ENCODE peak calls at places on chromosomes 12 and 14, in five cellular contexts. R, Q, U, Z and X are unnamed samples.

GRCh38 chr12:43861847-43862150 is 25.9 kb downstream of the TMEM117 start:
- DNase-seq in Z (no peak), R (no peak), Q (no peak), U (no peak), X (no peak)

GRCh38 chr12:28463396-28463795 is 273.1 kb downstream of the CCDC91 start:
- DNase-seq in Q (no peak), R (no peak), U (no peak), Z (no peak), X (no peak)

GRCh38 chr14:47715330-47715729 is 39.9 kb upstream of the MDGA2 start:
- DNase-seq in R (no peak), U (no peak), Q (no peak), Z (peak; percentile 12), X (no peak)

GRCh38 chr14:72715910-72716268 is 178.0 kb downstream of the DPF3 start:
- DNase-seq in R (peak; percentile 66), Z (no peak), U (no peak), Q (no peak), X (no peak)

GRCh38 chr12:99713946-99714520 is 66.5 kb downstream of the GARIN6 start:
- DNase-seq in Q (no peak), U (no peak), R (no peak), Z (no peak), X (no peak)

GRCh38 chr14:104885973-104886689 is 21.1 kb downstream of the CEP170B start:
- DNase-seq in U (no peak), Q (no peak), R (no peak), Z (no peak), X (no peak)

GRCh38 chr12:64299628-64300027 is 77.5 kb upstream of the KICS2 start:
- DNase-seq in U (no peak), Q (no peak), Z (no peak), R (no peak), X (no peak)

GRCh38 chr14:92093320-92093719 is 13.1 kb downstream of the ATXN3 start:
- DNase-seq in Z (no peak), U (no peak), R (no peak), Q (no peak), X (no peak)

GRCh38 chr14:95499354-95499750 is 17.1 kb downstream of the SYNE3 start:
- DNase-seq in Q (no peak), U (no peak), Z (no peak), R (no peak), X (no peak)

GRCh38 chr14:74867673-74868072 is 8.3 kb downstream of the PROX2 start:
- DNase-seq in U (peak; percentile 71), Q (no peak), R (no peak), Z (no peak), X (no peak)

GRCh38 chr14:37019488-37019887 is 152.9 kb downstream of the SLC25A21 start:
- DNase-seq in Z (no peak), R (no peak), Q (no peak), U (no peak), X (no peak)

GRCh38 chr12:108418162-108418561 is 79.1 kb upstream of the CMKLR1 start:
- DNase-seq in Z (no peak), U (no peak), Q (no peak), R (no peak), X (no peak)

GRCh38 chr12:106096376-106096775 is 42.4 kb downstream of the NUAK1 start:
- DNase-seq in U (peak; percentile 85), R (no peak), Q (no peak), Z (no peak), X (no peak)

GRCh38 chr12:16118586-16118985 is 158.9 kb downstream of the SLC15A5 start:
- DNase-seq in Z (no peak), Q (no peak), U (no peak), R (no peak), X (no peak)

GRCh38 chr14:85118274-85118673 is 411.7 kb upstream of the FLRT2 start:
- DNase-seq in Q (no peak), Z (no peak), U (no peak), R (no peak), X (no peak)

GRCh38 chr12:24436667-24437066 is 487.2 kb upstream of the SOX5 start:
- DNase-seq in U (no peak), R (no peak), Q (no peak), Z (no peak), X (no peak)

GRCh38 chr14:33414041-33414440 is 475.4 kb downstream of the NPAS3 start:
- DNase-seq in Q (no peak), U (no peak), R (no peak), Z (no peak), X (no peak)

GRCh38 chr14:90663680-90664079 is 152.6 kb downstream of the TTC7B start:
- DNase-seq in Z (no peak), U (no peak), R (no peak), Q (no peak), X (no peak)

GRCh38 chr14:35631071-35631805 is 97.3 kb downstream of the INSM2 start:
- DNase-seq in Q (no peak), R (no peak), U (no peak), Z (no peak), X (no peak)

GRCh38 chr14:81313775-81314429 is 86.2 kb downstream of the STON2 start:
- DNase-seq in U (no peak), Q (no peak), R (peak; percentile 39), Z (no peak), X (no peak)

GRCh38 chr12:113224955-113225354 is 3.7 kb downstream of the TPCN1 start:
- DNase-seq in R (no peak), Z (no peak), Q (no peak), U (no peak), X (no peak)

GRCh38 chr12:99966429-99966828 is 18.3 kb downstream of the ANKS1B start:
- DNase-seq in U (no peak), Q (no peak), Z (no peak), R (no peak), X (no peak)

GRCh38 chr12:123232472-123232806 is 502 bp downstream of the MPHOSPH9 start:
- DNase-seq in R (no peak), Q (no peak), U (no peak), Z (peak; percentile 12), X (no peak)

GRCh38 chr12:95788637-95789036 is 1.9 kb downstream of the NTN4 start:
- DNase-seq in Z (no peak), R (no peak), U (peak; percentile 77), Q (no peak), X (no peak)

GRCh38 chr14:64114166-64114565 is 180.0 kb downstream of the ESR2 start:
- DNase-seq in U (no peak), R (no peak), Z (no peak), Q (no peak), X (no peak)

GRCh38 chr12:52615208-52615868 is 3.0 kb downstream of the KRT73 start:
- DNase-seq in R (no peak), U (no peak), Q (no peak), Z (no peak), X (no peak)

GRCh38 chr14:97251423-97252155 is 454.4 kb downstream of the VRK1 start:
- DNase-seq in R (no peak), Z (no peak), U (no peak), Q (no peak), X (no peak)

GRCh38 chr12:121239704-121240420 is 29.9 kb downstream of the P2RX4 start:
- DNase-seq in Z (no peak), R (no peak), U (no peak), Q (no peak), X (no peak)

GRCh38 chr12:121238604-121239334 is 28.8 kb downstream of the P2RX4 start:
- DNase-seq in Z (no peak), Q (no peak), U (peak; percentile 24), R (no peak), X (no peak)

GRCh38 chr12:121240484-121241202 is 30.7 kb downstream of the P2RX4 start:
- DNase-seq in Z (no peak), Q (peak; percentile 78), U (no peak), R (peak; percentile 49), X (no peak)

GRCh38 chr12:121239335-121239678 is 29.4 kb downstream of the P2RX4 start:
- DNase-seq in U (no peak), Z (no peak), Q (no peak), R (no peak), X (no peak)

DNA sequence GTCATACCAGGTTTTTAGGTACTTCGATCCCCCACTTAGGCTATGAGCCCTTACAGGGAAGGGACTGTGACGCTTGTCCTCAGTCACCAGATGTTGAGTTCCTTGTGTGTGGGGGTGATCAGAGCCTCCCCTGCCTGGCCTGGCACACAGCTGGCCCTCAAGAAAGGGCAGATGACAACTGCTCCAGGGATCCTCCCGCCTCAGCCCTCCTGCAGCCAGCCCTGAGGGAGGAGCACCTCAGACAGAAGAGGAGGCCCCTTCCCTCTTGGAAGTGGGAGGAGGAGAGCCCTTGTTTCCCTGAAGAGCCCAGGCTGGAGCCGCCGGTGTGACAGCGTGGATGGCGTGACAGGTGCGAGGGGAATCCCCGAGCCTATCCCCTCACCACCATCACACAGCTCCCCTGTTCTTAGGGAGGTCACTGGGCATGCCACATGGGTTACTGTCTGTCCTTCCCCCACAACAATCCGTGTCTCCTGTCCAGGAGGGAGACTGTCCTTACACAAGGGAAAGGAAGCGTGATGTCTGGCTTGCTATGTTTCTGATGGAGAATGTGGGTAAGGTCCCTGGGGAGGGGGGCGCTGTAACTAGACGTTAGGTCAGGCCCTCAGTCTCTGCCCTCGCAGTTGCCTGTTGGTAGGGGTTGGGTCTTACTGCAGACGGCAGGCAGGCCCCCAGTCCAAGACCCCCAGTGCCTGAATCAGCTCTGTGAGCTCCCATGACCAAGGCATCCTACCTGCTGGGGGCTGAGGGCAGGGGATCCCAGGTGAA is 31.5 kb downstream of the P2RX4 start:
- DNase-seq in R (no peak), U (no peak), Z (no peak), Q (no peak), X (no peak)
- TF ChIP-seq POLR2A in R (no peak), U (no peak), Z (no peak), Q (no peak), X (no peak)

GRCh38 chr14:61761959-61762786 is at the start of gene SNAPC1:
- DNase-seq in Z (peak; percentile 93), R (peak; percentile 98), Q (peak; percentile 94), U (peak; percentile 98), X (peak; percentile 98)
- TF ChIP-seq POLR2A in Z (peak; percentile 78), R (peak; percentile 5), Q (peak; percentile 40), U (peak; percentile 89), X (peak; percentile 88)

GRCh38 chr12:115354476-115354890 is 670.5 kb upstream of the TBX3 start:
- DNase-seq in Z (no peak), Q (no peak), U (peak; percentile 2), R (no peak), X (no peak)

GRCh38 chr12:115355301-115355700 is 671.3 kb upstream of the TBX3 start:
- DNase-seq in Q (no peak), R (no peak), Z (no peak), U (no peak), X (no peak)

GRCh38 chr12:115353467-115353866 is 669.5 kb upstream of the TBX3 start:
- DNase-seq in R (no peak), Z (no peak), Q (no peak), U (no peak), X (no peak)

GRCh38 chr12:115351513-115352077 is 667.6 kb upstream of the TBX3 start:
- DNase-seq in Z (no peak), R (no peak), U (no peak), Q (no peak), X (no peak)

GRCh38 chr12:115354007-115354452 is 670.1 kb upstream of the TBX3 start:
- DNase-seq in U (peak; percentile 89), Q (no peak), R (peak; percentile 14), Z (peak; percentile 36), X (no peak)
- TF ChIP-seq POLR2A in U (peak; percentile 49), Q (no peak), R (no peak), Z (no peak), X (no peak)

DNA sequence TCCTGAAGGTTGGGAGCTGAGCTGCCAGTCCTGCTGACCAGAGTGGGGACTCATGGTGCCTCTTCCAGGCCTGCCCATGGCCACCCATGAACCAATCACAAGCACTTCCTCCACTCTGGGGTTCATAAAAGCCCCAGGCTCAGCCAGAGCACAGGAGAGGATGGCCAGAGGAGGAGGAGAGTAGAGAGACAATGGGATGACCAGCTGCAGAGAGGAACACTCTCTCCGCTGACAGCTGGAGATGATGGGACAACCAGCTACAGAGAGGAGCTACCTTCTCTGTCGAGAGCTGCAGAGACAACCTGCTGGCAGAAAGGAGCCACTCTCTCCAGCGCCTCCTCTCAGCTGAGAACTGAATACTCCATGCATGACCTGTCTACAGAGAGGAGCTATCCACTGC is 886.1 kb downstream of the BCL11B start:
- DNase-seq in U (no peak), R (no peak), Z (no peak), Q (no peak), X (no peak)
- TF ChIP-seq POLR2A in U (no peak), R (no peak), Z (no peak), Q (no peak), X (no peak)